ENCODE peak calls at places on chromosome 7, in four cellular contexts. W, P, G and V are unnamed samples.

GRCh38 chr7:156661637-156662036 is 21.1 kb downstream of the RNF32 start:
- DNase-seq in W (no peak), G (no peak), P (no peak), V (no peak)

GRCh38 chr7:131501422-131501821 is 55.0 kb downstream of the PODXL start:
- DNase-seq in P (peak), W (no peak), G (peak), V (peak)

GRCh38 chr7:40551685-40552576 is 417.1 kb downstream of the SUGCT start:
- DNase-seq in P (no peak), G (peak), W (no peak), V (no peak)

GRCh38 chr7:33874943-33875342 is 30.4 kb upstream of the BMPER start:
- DNase-seq in P (no peak), W (no peak), G (no peak), V (no peak)

GRCh38 chr7:1225462-1226154 is 7.1 kb upstream of the UNCX start:
- DNase-seq in P (peak), G (no peak), W (no peak), V (peak)

GRCh38 chr7:76428149-76428823 is 3.5 kb downstream of the ZP3 start:
- DNase-seq in P (no peak), W (no peak), G (no peak), V (no peak)

GRCh38 chr7:57327081-57327480 is 122.9 kb upstream of the ZNF716 start:
- DNase-seq in P (no peak), G (no peak), W (no peak), V (no peak)

GRCh38 chr7:100612730-100613446 is 548 bp downstream of the MOSPD3 start:
- DNase-seq in P (peak), W (no peak), G (no peak), V (no peak)

GRCh38 chr7:53756946-53757345 is 721.5 kb downstream of the POM121L12 start:
- DNase-seq in W (no peak), P (no peak), G (no peak), V (no peak)

GRCh38 chr7:23418046-23418445 is 52.2 kb downstream of the IGF2BP3 start:
- DNase-seq in P (no peak), W (no peak), G (peak), V (no peak)

GRCh38 chr7:3310884-3311283 is 9.8 kb downstream of the SDK1 start:
- DNase-seq in P (no peak), G (peak), W (no peak), V (no peak)

GRCh38 chr7:116292381-116292780 is 82.0 kb downstream of the TES start:
- DNase-seq in P (no peak), W (no peak), G (no peak), V (no peak)

GRCh38 chr7:123070702-123071286 is 75.3 kb upstream of the TAS2R16 start:
- DNase-seq in G (peak), P (no peak), W (no peak), V (no peak)

GRCh38 chr7:95796617-95797016 is 24.3 kb downstream of the DYNC1I1 start:
- DNase-seq in P (no peak), W (no peak), G (no peak), V (no peak)

GRCh38 chr7:15602236-15602635 is 40.4 kb upstream of the AGMO start:
- DNase-seq in P (no peak), W (no peak), G (peak), V (no peak)

GRCh38 chr7:29177963-29178612 is 16.5 kb upstream of the CHN2 start:
- DNase-seq in W (no peak), G (no peak), P (no peak), V (no peak)

GRCh38 chr7:155715406-155715805 is 70.9 kb downstream of the RBM33 start:
- DNase-seq in G (no peak), P (no peak), W (no peak), V (no peak)

GRCh38 chr7:131895541-131896173 is 339.2 kb upstream of the PODXL start:
- DNase-seq in G (peak), P (no peak), W (peak), V (no peak)

GRCh38 chr7:101667399-101667798 is 38.3 kb upstream of the MYL10 start:
- DNase-seq in P (no peak), W (no peak), G (no peak), V (no peak)